ENCODE peak calls at places on chromosome 6, in ten cellular contexts. V, I, X, U, A, Z, J, M, Q and H are unnamed samples.

GRCh38 chr6:33702345-33702977 is 9.0 kb downstream of the UQCC2 start:
- DNase-seq in V (no peak), I (peak; percentile 29), X (no peak), U (no peak), A (peak; percentile 48), Z (no peak), J (no peak), M (no peak), Q (no peak), H (peak; percentile 23)

GRCh38 chr6:164991573-164991972 is 317.8 kb downstream of the C6orf118 start:
- DNase-seq in V (no peak), I (no peak), X (no peak), U (no peak), A (no peak), Z (no peak), J (no peak), M (no peak), Q (no peak), H (no peak)

GRCh38 chr6:162377735-162378134 is 349.8 kb downstream of the PRKN start:
- DNase-seq in V (no peak), I (no peak), X (no peak), U (no peak), A (no peak), Z (no peak), J (no peak), M (no peak), Q (no peak), H (peak; percentile 33)

GRCh38 chr6:96990462-96990861 is 65.9 kb downstream of the KLHL32 start:
- DNase-seq in V (no peak), I (no peak), X (no peak), U (no peak), A (no peak), Z (no peak), J (no peak), M (no peak), Q (no peak), H (no peak)

GRCh38 chr6:124962617-124963415 is 579 bp downstream of the RNF217 start:
- DNase-seq in V (peak; percentile 45), I (no peak), X (peak; percentile 48), U (peak; percentile 87), A (peak; percentile 64), Z (peak; percentile 88), J (no peak), M (peak; percentile 16), Q (no peak), H (no peak)

GRCh38 chr6:113842165-113842564 is 15.0 kb upstream of the MARCKS start:
- DNase-seq in V (no peak), I (no peak), X (no peak), U (no peak), A (no peak), Z (no peak), J (no peak), M (peak; percentile 10), Q (no peak), H (peak; percentile 87)

GRCh38 chr6:44489912-44490604 is 102.6 kb downstream of the CDC5L start:
- DNase-seq in V (no peak), I (peak; percentile 91), X (no peak), U (no peak), A (no peak), Z (no peak), J (no peak), M (no peak), Q (no peak), H (peak; percentile 98)

GRCh38 chr6:345747-346388 is 45.7 kb upstream of the IRF4 start:
- DNase-seq in V (no peak), I (no peak), X (no peak), U (peak; percentile 76), A (peak; percentile 46), Z (no peak), J (no peak), M (no peak), Q (no peak), H (no peak)

GRCh38 chr6:136307351-136307750 is 17.7 kb upstream of the BCLAF1 start:
- DNase-seq in V (no peak), I (no peak), X (no peak), U (no peak), A (no peak), Z (no peak), J (no peak), M (no peak), Q (no peak), H (no peak)

GRCh38 chr6:75130784-75131183 is 75.1 kb downstream of the COL12A1 start:
- DNase-seq in V (no peak), I (no peak), X (no peak), U (no peak), A (no peak), Z (no peak), J (no peak), M (no peak), Q (no peak), H (no peak)

GRCh38 chr6:117601811-117602150 is 530 bp downstream of the GOPC start:
- DNase-seq in V (no peak), I (no peak), X (no peak), U (peak; percentile 77), A (no peak), Z (no peak), J (no peak), M (no peak), Q (peak; percentile 18), H (no peak)

GRCh38 chr6:44060622-44061374 is 66.5 kb downstream of the MRPL14 start:
- DNase-seq in V (no peak), I (no peak), X (no peak), U (no peak), A (no peak), Z (no peak), J (no peak), M (no peak), Q (no peak), H (no peak)

GRCh38 chr6:53461041-53461656 is 83.8 kb downstream of the GCLC start:
- DNase-seq in V (no peak), I (no peak), X (no peak), U (no peak), A (no peak), Z (no peak), J (no peak), M (peak; percentile 73), Q (no peak), H (no peak)

GRCh38 chr6:36911946-36912555 is 26.3 kb downstream of the C6orf89 start:
- DNase-seq in V (no peak), I (no peak), X (no peak), U (no peak), A (no peak), Z (no peak), J (peak; percentile 28), M (no peak), Q (peak; percentile 44), H (no peak)

DNA sequence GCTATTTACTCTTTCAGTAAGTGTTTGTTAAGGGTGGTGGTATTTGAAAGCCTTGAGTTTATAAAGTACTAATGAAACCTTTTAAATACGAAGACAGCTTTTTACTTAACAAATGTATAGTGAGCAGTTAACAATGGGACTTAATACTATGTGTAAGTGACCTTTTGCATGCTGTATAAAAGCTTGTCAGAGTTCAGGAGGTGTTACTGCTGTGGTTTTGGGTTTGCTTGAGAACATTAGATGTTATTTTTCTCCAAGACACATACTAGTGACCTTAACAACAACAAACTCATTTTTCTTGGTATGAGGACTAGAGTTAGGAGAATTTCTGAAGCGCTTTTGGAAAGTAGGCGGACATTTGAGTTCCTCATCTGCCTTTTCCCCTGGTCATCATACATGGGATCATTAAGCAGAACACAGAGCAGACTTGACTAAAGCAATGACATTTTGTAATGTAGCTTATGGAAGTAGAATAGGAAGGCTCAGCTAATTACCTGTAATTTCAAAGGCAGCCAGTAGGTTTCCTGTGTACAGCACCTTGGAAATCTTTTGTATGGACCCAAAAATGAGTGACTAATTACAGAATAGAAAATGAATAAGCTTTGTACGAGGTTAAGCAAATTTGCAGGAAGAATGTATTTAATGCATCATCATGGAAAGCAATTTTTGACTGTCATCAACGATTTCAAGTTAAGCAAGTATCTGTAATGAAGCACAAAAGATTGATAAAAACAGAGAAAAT is 14.1 kb downstream of the CDYL start:
- DNase-seq in V (no peak), I (no peak), X (no peak), U (no peak), A (no peak), Z (no peak), J (no peak), M (no peak), Q (no peak), H (no peak)
- TF ChIP-seq CTCF in V (no peak), I (peak; percentile 36), X (no peak), U (no peak), A (no peak), Z (no peak), J (no peak), M (peak; percentile 23), Q (peak; percentile 20), H (no peak)

GRCh38 chr6:134640229-134640628 is 309.7 kb downstream of the ALDH8A1 start:
- DNase-seq in V (no peak), I (no peak), X (no peak), U (no peak), A (no peak), Z (no peak), J (no peak), M (no peak), Q (no peak), H (no peak)
- H3K4me3 ChIP-seq in V (no peak overlapping the region), I (no peak overlapping the region), X (no peak overlapping the region), U (no peak overlapping the region), A (no peak overlapping the region), Z (no peak overlapping the region), J (no peak overlapping the region), M (no peak overlapping the region), Q (no peak overlapping the region), H (no peak overlapping the region)

GRCh38 chr6:145396499-145396898 is 338.8 kb downstream of the EPM2A start:
- DNase-seq in V (no peak), I (no peak), X (no peak), U (no peak), A (no peak), Z (no peak), J (no peak), M (no peak), Q (no peak), H (no peak)

GRCh38 chr6:145400508-145400907 is 334.8 kb downstream of the EPM2A start:
- DNase-seq in V (no peak), I (no peak), X (no peak), U (no peak), A (no peak), Z (no peak), J (no peak), M (no peak), Q (no peak), H (no peak)
- TF ChIP-seq CTCF in V (no peak), I (no peak), X (no peak), U (no peak), A (no peak), Z (no peak), J (no peak), M (no peak), Q (no peak), H (no peak)

DNA sequence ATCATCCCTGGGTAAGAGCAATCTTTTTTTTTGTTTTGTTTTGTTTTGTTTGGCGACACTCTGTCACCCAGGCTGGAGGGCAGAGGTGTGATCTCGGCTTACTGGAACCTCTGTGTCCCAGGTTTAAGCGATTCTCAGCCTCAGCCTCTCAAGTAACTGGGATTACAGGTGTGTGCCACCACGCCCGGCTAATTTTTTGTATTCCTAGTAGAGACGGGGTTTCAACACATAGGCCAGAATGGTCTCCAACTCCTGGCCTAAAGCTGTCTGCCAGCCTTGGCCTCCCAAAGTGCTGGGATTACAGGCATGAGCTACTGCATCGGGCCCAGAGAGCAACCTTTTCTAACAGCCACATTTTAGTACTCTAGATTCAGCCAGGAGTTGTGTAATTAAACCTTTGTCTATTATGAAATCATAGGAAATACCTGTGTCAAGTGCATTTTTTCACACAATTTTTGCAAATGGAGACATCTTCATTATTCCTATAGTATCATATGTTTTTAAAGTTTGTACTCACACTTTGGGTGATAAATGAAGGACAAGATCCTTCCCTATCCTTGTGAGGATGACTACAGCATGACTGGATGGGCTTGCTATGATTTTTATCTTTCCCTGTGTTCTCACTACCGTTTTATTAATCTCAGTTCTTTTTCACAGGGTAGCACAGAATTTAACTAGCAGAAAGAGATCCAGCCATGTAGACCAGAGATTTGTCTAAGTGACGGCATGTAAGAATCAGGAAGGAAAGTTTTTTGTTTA is 82.6 kb downstream of the OR2B2 start:
- DNase-seq in V (no peak), I (no peak), X (no peak), U (no peak), A (no peak), Z (no peak), J (no peak), M (no peak), Q (no peak), H (no peak)
- H3K4me3 ChIP-seq in V (no peak overlapping the region), I (peak overlapping the region; percentile 60), X (no peak overlapping the region), U (peak overlapping the region; percentile 43), A (peak overlapping the region; percentile 54), Z (no peak overlapping the region), J (peak overlapping the region; percentile 58), M (peak overlapping the region; percentile 73), Q (no peak overlapping the region), H (peak overlapping the region; percentile 63)